ENCODE peak calls at places on chromosomes 4 and X, in nine cellular contexts. One of them, this sample, is unnamed.

GRCh38 chr4:81663368-81663767 is 191.7 kb upstream of the RASGEF1B start:
- DNase-seq in right lobe of liver: peak
- DNase-seq in vagina: no peak
- DNase-seq in stomach: no peak
- DNase-seq in HCT116: no peak
- DNase-seq in body of pancreas: no peak
- DNase-seq in adrenal gland: no peak
- DNase-seq in tibial nerve: peak
- DNase-seq in PC-9: no peak
- DNase-seq in this sample: no peak

GRCh38 chrX:28586291-28586690 is 955 bp upstream of the IL1RAPL1 start:
- DNase-seq in body of pancreas: no peak
- DNase-seq in adrenal gland: no peak
- DNase-seq in stomach: no peak
- DNase-seq in HCT116: no peak
- DNase-seq in PC-9: no peak
- DNase-seq in right lobe of liver: no peak
- DNase-seq in vagina: no peak
- DNase-seq in tibial nerve: no peak
- DNase-seq in this sample: no peak

GRCh38 chr4:116361782-116362181 is 723.6 kb downstream of the TRAM1L1 start:
- DNase-seq in vagina: no peak
- DNase-seq in tibial nerve: no peak
- DNase-seq in HCT116: no peak
- DNase-seq in adrenal gland: no peak
- DNase-seq in PC-9: no peak
- DNase-seq in body of pancreas: no peak
- DNase-seq in stomach: no peak
- DNase-seq in right lobe of liver: no peak
- DNase-seq in this sample: no peak

GRCh38 chrX:72031634-72032033 is 100.1 kb downstream of the RTL5 start:
- DNase-seq in right lobe of liver: no peak
- DNase-seq in tibial nerve: no peak
- DNase-seq in HCT116: no peak
- DNase-seq in adrenal gland: no peak
- DNase-seq in stomach: no peak
- DNase-seq in body of pancreas: no peak
- DNase-seq in PC-9: no peak
- DNase-seq in vagina: no peak
- DNase-seq in this sample: no peak

GRCh38 chr4:150072906-150073714 is 5.1 kb upstream of the DCLK2 start:
- DNase-seq in tibial nerve: no peak
- DNase-seq in PC-9: no peak
- DNase-seq in vagina: no peak
- DNase-seq in HCT116: no peak
- DNase-seq in stomach: no peak
- DNase-seq in right lobe of liver: no peak
- DNase-seq in body of pancreas: no peak
- DNase-seq in adrenal gland: no peak
- DNase-seq in this sample: no peak

GRCh38 chr4:19844436-19844835 is 407.3 kb upstream of the SLIT2 start:
- DNase-seq in right lobe of liver: no peak
- DNase-seq in vagina: no peak
- DNase-seq in HCT116: no peak
- DNase-seq in adrenal gland: no peak
- DNase-seq in body of pancreas: no peak
- DNase-seq in stomach: no peak
- DNase-seq in tibial nerve: no peak
- DNase-seq in PC-9: no peak
- DNase-seq in this sample: no peak

GRCh38 chr4:153467154-153467896 is 1.2 kb downstream of the TMEM131L start:
- DNase-seq in vagina: no peak
- DNase-seq in adrenal gland: peak
- DNase-seq in HCT116: peak
- DNase-seq in PC-9: peak
- DNase-seq in stomach: peak
- DNase-seq in body of pancreas: peak
- DNase-seq in right lobe of liver: peak
- DNase-seq in tibial nerve: no peak
- DNase-seq in this sample: no peak

GRCh38 chr4:126213996-126214395 is 899.2 kb downstream of the FAT4 start:
- DNase-seq in adrenal gland: no peak
- DNase-seq in tibial nerve: no peak
- DNase-seq in HCT116: no peak
- DNase-seq in PC-9: no peak
- DNase-seq in vagina: no peak
- DNase-seq in body of pancreas: no peak
- DNase-seq in stomach: no peak
- DNase-seq in right lobe of liver: no peak
- DNase-seq in this sample: no peak

GRCh38 chr4:165844151-165844550 is 28.9 kb upstream of the TLL1 start:
- DNase-seq in vagina: no peak
- DNase-seq in tibial nerve: peak
- DNase-seq in PC-9: no peak
- DNase-seq in stomach: no peak
- DNase-seq in right lobe of liver: no peak
- DNase-seq in body of pancreas: no peak
- DNase-seq in HCT116: no peak
- DNase-seq in adrenal gland: no peak
- DNase-seq in this sample: no peak

GRCh38 chr4:149708513-149709175 is 107.0 kb downstream of the IQCM start:
- DNase-seq in tibial nerve: no peak
- DNase-seq in vagina: no peak
- DNase-seq in PC-9: no peak
- DNase-seq in HCT116: peak
- DNase-seq in stomach: no peak
- DNase-seq in right lobe of liver: no peak
- DNase-seq in adrenal gland: no peak
- DNase-seq in body of pancreas: no peak
- DNase-seq in this sample: no peak

GRCh38 chr4:22473268-22473667 is 42.6 kb downstream of the ADGRA3 start:
- DNase-seq in adrenal gland: peak
- DNase-seq in body of pancreas: no peak
- DNase-seq in HCT116: no peak
- DNase-seq in PC-9: peak
- DNase-seq in vagina: no peak
- DNase-seq in right lobe of liver: no peak
- DNase-seq in tibial nerve: no peak
- DNase-seq in stomach: no peak
- DNase-seq in this sample: no peak

GRCh38 chr4:186820371-186820990 is 96.8 kb upstream of the FAT1 start:
- DNase-seq in vagina: no peak
- DNase-seq in body of pancreas: no peak
- DNase-seq in HCT116: peak
- DNase-seq in tibial nerve: no peak
- DNase-seq in stomach: no peak
- DNase-seq in PC-9: no peak
- DNase-seq in adrenal gland: peak
- DNase-seq in right lobe of liver: no peak
- DNase-seq in this sample: no peak

GRCh38 chr4:53924333-53925049 is 139.9 kb downstream of the CHIC2 start:
- DNase-seq in PC-9: no peak
- DNase-seq in HCT116: no peak
- DNase-seq in stomach: no peak
- DNase-seq in adrenal gland: no peak
- DNase-seq in vagina: no peak
- DNase-seq in body of pancreas: no peak
- DNase-seq in right lobe of liver: no peak
- DNase-seq in tibial nerve: no peak
- DNase-seq in this sample: no peak

GRCh38 chrX:37594755-37595382 is 23.4 kb downstream of the LANCL3 start:
- DNase-seq in stomach: no peak
- DNase-seq in HCT116: no peak
- DNase-seq in PC-9: no peak
- DNase-seq in body of pancreas: no peak
- DNase-seq in right lobe of liver: no peak
- DNase-seq in vagina: no peak
- DNase-seq in tibial nerve: no peak
- DNase-seq in adrenal gland: no peak
- DNase-seq in this sample: no peak

GRCh38 chr4:113646456-113646809 is 115.1 kb downstream of the CAMK2D start:
- DNase-seq in PC-9: peak
- DNase-seq in tibial nerve: no peak
- DNase-seq in right lobe of liver: no peak
- DNase-seq in vagina: no peak
- DNase-seq in HCT116: peak
- DNase-seq in stomach: no peak
- DNase-seq in adrenal gland: no peak
- DNase-seq in body of pancreas: peak
- DNase-seq in this sample: no peak

GRCh38 chrX:10164879-10165278 is 8.1 kb downstream of the CLCN4 start:
- DNase-seq in HCT116: no peak
- DNase-seq in body of pancreas: no peak
- DNase-seq in right lobe of liver: no peak
- DNase-seq in stomach: no peak
- DNase-seq in tibial nerve: no peak
- DNase-seq in PC-9: no peak
- DNase-seq in vagina: no peak
- DNase-seq in adrenal gland: no peak
- DNase-seq in this sample: no peak
- H3K27ac ChIP-seq in HCT116: no peak
- H3K27ac ChIP-seq in body of pancreas: no peak
- H3K27ac ChIP-seq in right lobe of liver: no peak
- H3K27ac ChIP-seq in stomach: no peak
- H3K27ac ChIP-seq in tibial nerve: no peak
- H3K27ac ChIP-seq in PC-9: no peak
- H3K27ac ChIP-seq in vagina: no peak
- H3K27ac ChIP-seq in adrenal gland: no peak
- H3K27ac ChIP-seq in this sample: no peak

GRCh38 chr4:101400096-101400495 is 52.8 kb upstream of the PPP3CA start:
- DNase-seq in adrenal gland: no peak
- DNase-seq in body of pancreas: no peak
- DNase-seq in vagina: no peak
- DNase-seq in tibial nerve: no peak
- DNase-seq in stomach: no peak
- DNase-seq in PC-9: no peak
- DNase-seq in HCT116: no peak
- DNase-seq in right lobe of liver: no peak
- DNase-seq in this sample: no peak
- TF ChIP-seq CTCF in adrenal gland: no peak
- TF ChIP-seq CTCF in body of pancreas: no peak
- TF ChIP-seq CTCF in vagina: no peak
- TF ChIP-seq CTCF in tibial nerve: no peak
- TF ChIP-seq CTCF in stomach: no peak
- TF ChIP-seq CTCF in PC-9: no peak
- TF ChIP-seq CTCF in HCT116: no peak
- TF ChIP-seq CTCF in right lobe of liver: no peak
- TF ChIP-seq CTCF in this sample: no peak

GRCh38 chr4:41026971-41027370 is 187.4 kb downstream of the APBB2 start:
- DNase-seq in HCT116: no peak
- DNase-seq in stomach: no peak
- DNase-seq in vagina: no peak
- DNase-seq in tibial nerve: no peak
- DNase-seq in right lobe of liver: no peak
- DNase-seq in body of pancreas: no peak
- DNase-seq in PC-9: no peak
- DNase-seq in adrenal gland: no peak
- DNase-seq in this sample: no peak

GRCh38 chr4:41028392-41029076 is 185.8 kb downstream of the APBB2 start:
- DNase-seq in PC-9: no peak
- DNase-seq in tibial nerve: no peak
- DNase-seq in vagina: no peak
- DNase-seq in adrenal gland: no peak
- DNase-seq in HCT116: no peak
- DNase-seq in right lobe of liver: no peak
- DNase-seq in stomach: no peak
- DNase-seq in body of pancreas: no peak
- DNase-seq in this sample: no peak

GRCh38 chr4:41022116-41022515 is 192.2 kb downstream of the APBB2 start:
- DNase-seq in body of pancreas: no peak
- DNase-seq in stomach: no peak
- DNase-seq in right lobe of liver: no peak
- DNase-seq in PC-9: no peak
- DNase-seq in tibial nerve: no peak
- DNase-seq in vagina: no peak
- DNase-seq in adrenal gland: no peak
- DNase-seq in HCT116: no peak
- DNase-seq in this sample: no peak

GRCh38 chr4:41025824-41026223 is 188.5 kb downstream of the APBB2 start:
- DNase-seq in stomach: no peak
- DNase-seq in HCT116: no peak
- DNase-seq in body of pancreas: no peak
- DNase-seq in adrenal gland: no peak
- DNase-seq in right lobe of liver: no peak
- DNase-seq in PC-9: no peak
- DNase-seq in tibial nerve: no peak
- DNase-seq in vagina: no peak
- DNase-seq in this sample: no peak

GRCh38 chr4:41024556-41025491 is 189.5 kb downstream of the APBB2 start:
- DNase-seq in body of pancreas: no peak
- DNase-seq in right lobe of liver: no peak
- DNase-seq in vagina: no peak
- DNase-seq in tibial nerve: no peak
- DNase-seq in HCT116: peak
- DNase-seq in stomach: no peak
- DNase-seq in PC-9: no peak
- DNase-seq in adrenal gland: no peak
- DNase-seq in this sample: no peak
- H3K4me3 ChIP-seq in body of pancreas: no peak
- H3K4me3 ChIP-seq in right lobe of liver: no peak
- H3K4me3 ChIP-seq in vagina: no peak
- H3K4me3 ChIP-seq in tibial nerve: no peak
- H3K4me3 ChIP-seq in HCT116: no peak
- H3K4me3 ChIP-seq in stomach: no peak
- H3K4me3 ChIP-seq in PC-9: no peak
- H3K4me3 ChIP-seq in adrenal gland: no peak
- H3K4me3 ChIP-seq in this sample: no peak

GRCh38 chr4:42133006-42133405 is 19.4 kb downstream of the BEND4 start:
- DNase-seq in adrenal gland: no peak
- DNase-seq in tibial nerve: no peak
- DNase-seq in HCT116: no peak
- DNase-seq in PC-9: no peak
- DNase-seq in body of pancreas: no peak
- DNase-seq in right lobe of liver: no peak
- DNase-seq in stomach: no peak
- DNase-seq in vagina: no peak
- DNase-seq in this sample: no peak

GRCh38 chr4:42132099-42132498 is 20.4 kb downstream of the BEND4 start:
- DNase-seq in right lobe of liver: no peak
- DNase-seq in adrenal gland: no peak
- DNase-seq in HCT116: no peak
- DNase-seq in body of pancreas: no peak
- DNase-seq in tibial nerve: no peak
- DNase-seq in stomach: no peak
- DNase-seq in PC-9: no peak
- DNase-seq in vagina: no peak
- DNase-seq in this sample: no peak

GRCh38 chr4:42136371-42136770 is 16.1 kb downstream of the BEND4 start:
- DNase-seq in tibial nerve: no peak
- DNase-seq in vagina: no peak
- DNase-seq in stomach: no peak
- DNase-seq in adrenal gland: no peak
- DNase-seq in right lobe of liver: no peak
- DNase-seq in body of pancreas: no peak
- DNase-seq in PC-9: no peak
- DNase-seq in HCT116: no peak
- DNase-seq in this sample: no peak
- H3K27ac ChIP-seq in tibial nerve: no peak
- H3K27ac ChIP-seq in vagina: no peak
- H3K27ac ChIP-seq in stomach: no peak
- H3K27ac ChIP-seq in adrenal gland: no peak
- H3K27ac ChIP-seq in right lobe of liver: no peak
- H3K27ac ChIP-seq in body of pancreas: no peak
- H3K27ac ChIP-seq in PC-9: no peak
- H3K27ac ChIP-seq in HCT116: no peak
- H3K27ac ChIP-seq in this sample: no peak

This sample was measured in coronary artery.